ENCODE peak calls at places on chromosomes 13 and 19, in five cellular contexts. One of them, this sample, is unnamed.

GRCh38 chr19:5539431-5539833 is 28.3 kb downstream of the TINCR start:
- DNase-seq in foreskin fibroblast: no peak
- DNase-seq in CD8-positive, alpha-beta T cell: no peak
- DNase-seq in pancreas: no peak
- DNase-seq in activated CD4-positive, alpha-beta T cell treated with anti-CD3 and anti-CD28 coated beads, Interleukin-2, amount 50 U/mL, for 48 hours: no peak
- DNase-seq in this sample: no peak

GRCh38 chr13:113846639-113847318 is 17.1 kb downstream of the GAS6 start:
- DNase-seq in foreskin fibroblast: no peak
- DNase-seq in CD8-positive, alpha-beta T cell: no peak
- DNase-seq in pancreas: peak
- DNase-seq in activated CD4-positive, alpha-beta T cell treated with anti-CD3 and anti-CD28 coated beads, Interleukin-2, amount 50 U/mL, for 48 hours: no peak
- DNase-seq in this sample: no peak

GRCh38 chr13:106588367-106588766 is 20.4 kb upstream of the ARGLU1 start:
- DNase-seq in foreskin fibroblast: no peak
- DNase-seq in CD8-positive, alpha-beta T cell: no peak
- DNase-seq in pancreas: no peak
- DNase-seq in activated CD4-positive, alpha-beta T cell treated with anti-CD3 and anti-CD28 coated beads, Interleukin-2, amount 50 U/mL, for 48 hours: no peak
- DNase-seq in this sample: no peak

GRCh38 chr13:63910406-63910957 is 2494.8 kb upstream of the PCDH20 start:
- DNase-seq in foreskin fibroblast: no peak
- DNase-seq in CD8-positive, alpha-beta T cell: no peak
- DNase-seq in pancreas: no peak
- DNase-seq in activated CD4-positive, alpha-beta T cell treated with anti-CD3 and anti-CD28 coated beads, Interleukin-2, amount 50 U/mL, for 48 hours: no peak
- DNase-seq in this sample: no peak

GRCh38 chr19:14072535-14073231 is at the start of gene MISP3:
- DNase-seq in foreskin fibroblast: no peak
- DNase-seq in CD8-positive, alpha-beta T cell: no peak
- DNase-seq in pancreas: peak
- DNase-seq in activated CD4-positive, alpha-beta T cell treated with anti-CD3 and anti-CD28 coated beads, Interleukin-2, amount 50 U/mL, for 48 hours: peak
- DNase-seq in this sample: peak

GRCh38 chr13:61901946-61902541 is 486.4 kb upstream of the PCDH20 start:
- DNase-seq in foreskin fibroblast: no peak
- DNase-seq in CD8-positive, alpha-beta T cell: no peak
- DNase-seq in pancreas: no peak
- DNase-seq in activated CD4-positive, alpha-beta T cell treated with anti-CD3 and anti-CD28 coated beads, Interleukin-2, amount 50 U/mL, for 48 hours: no peak
- DNase-seq in this sample: no peak

GRCh38 chr13:114025432-114026127 is 51.7 kb upstream of the C13orf46 start:
- DNase-seq in foreskin fibroblast: peak
- DNase-seq in CD8-positive, alpha-beta T cell: no peak
- DNase-seq in pancreas: no peak
- DNase-seq in activated CD4-positive, alpha-beta T cell treated with anti-CD3 and anti-CD28 coated beads, Interleukin-2, amount 50 U/mL, for 48 hours: no peak
- DNase-seq in this sample: peak

GRCh38 chr19:44891016-44891882 is at the start of gene TOMM40:
- DNase-seq in foreskin fibroblast: peak
- DNase-seq in CD8-positive, alpha-beta T cell: peak
- DNase-seq in pancreas: no peak
- DNase-seq in activated CD4-positive, alpha-beta T cell treated with anti-CD3 and anti-CD28 coated beads, Interleukin-2, amount 50 U/mL, for 48 hours: peak
- DNase-seq in this sample: peak

GRCh38 chr19:15180451-15181390 is 20.1 kb downstream of the NOTCH3 start:
- DNase-seq in foreskin fibroblast: no peak
- DNase-seq in CD8-positive, alpha-beta T cell: no peak
- DNase-seq in pancreas: peak
- DNase-seq in activated CD4-positive, alpha-beta T cell treated with anti-CD3 and anti-CD28 coated beads, Interleukin-2, amount 50 U/mL, for 48 hours: no peak
- DNase-seq in this sample: no peak

GRCh38 chr19:5479958-5480357 is 24.7 kb downstream of the ZNRF4 start:
- DNase-seq in foreskin fibroblast: no peak
- DNase-seq in CD8-positive, alpha-beta T cell: no peak
- DNase-seq in pancreas: no peak
- DNase-seq in activated CD4-positive, alpha-beta T cell treated with anti-CD3 and anti-CD28 coated beads, Interleukin-2, amount 50 U/mL, for 48 hours: no peak
- DNase-seq in this sample: no peak

GRCh38 chr13:98647121-98647520 is 70.2 kb upstream of the STK24 start:
- DNase-seq in foreskin fibroblast: no peak
- DNase-seq in CD8-positive, alpha-beta T cell: no peak
- DNase-seq in pancreas: no peak
- DNase-seq in activated CD4-positive, alpha-beta T cell treated with anti-CD3 and anti-CD28 coated beads, Interleukin-2, amount 50 U/mL, for 48 hours: no peak
- DNase-seq in this sample: no peak

GRCh38 chr13:74570046-74570445 is 435.8 kb upstream of the KLF12 start:
- DNase-seq in foreskin fibroblast: no peak
- DNase-seq in CD8-positive, alpha-beta T cell: no peak
- DNase-seq in pancreas: no peak
- DNase-seq in activated CD4-positive, alpha-beta T cell treated with anti-CD3 and anti-CD28 coated beads, Interleukin-2, amount 50 U/mL, for 48 hours: no peak
- DNase-seq in this sample: no peak

GRCh38 chr13:29573190-29573589 is 22.3 kb downstream of the SLC7A1 start:
- DNase-seq in foreskin fibroblast: peak
- DNase-seq in CD8-positive, alpha-beta T cell: no peak
- DNase-seq in pancreas: no peak
- DNase-seq in activated CD4-positive, alpha-beta T cell treated with anti-CD3 and anti-CD28 coated beads, Interleukin-2, amount 50 U/mL, for 48 hours: no peak
- DNase-seq in this sample: peak

GRCh38 chr13:65336916-65337315 is 1893.2 kb downstream of the PCDH9 start:
- DNase-seq in foreskin fibroblast: peak
- DNase-seq in CD8-positive, alpha-beta T cell: no peak
- DNase-seq in pancreas: no peak
- DNase-seq in activated CD4-positive, alpha-beta T cell treated with anti-CD3 and anti-CD28 coated beads, Interleukin-2, amount 50 U/mL, for 48 hours: no peak
- DNase-seq in this sample: no peak

GRCh38 chr19:33382006-33382405 is 8.5 kb downstream of the CEBPG start:
- DNase-seq in foreskin fibroblast: no peak
- DNase-seq in CD8-positive, alpha-beta T cell: no peak
- DNase-seq in pancreas: no peak
- DNase-seq in activated CD4-positive, alpha-beta T cell treated with anti-CD3 and anti-CD28 coated beads, Interleukin-2, amount 50 U/mL, for 48 hours: no peak
- DNase-seq in this sample: no peak

GRCh38 chr19:39223703-39224279 is 19.7 kb upstream of the SYCN start:
- DNase-seq in foreskin fibroblast: peak
- DNase-seq in CD8-positive, alpha-beta T cell: no peak
- DNase-seq in pancreas: no peak
- DNase-seq in activated CD4-positive, alpha-beta T cell treated with anti-CD3 and anti-CD28 coated beads, Interleukin-2, amount 50 U/mL, for 48 hours: no peak
- DNase-seq in this sample: peak

GRCh38 chr13:100381595-100382224 is 206.9 kb downstream of the GGACT start:
- DNase-seq in foreskin fibroblast: no peak
- DNase-seq in CD8-positive, alpha-beta T cell: no peak
- DNase-seq in pancreas: no peak
- DNase-seq in activated CD4-positive, alpha-beta T cell treated with anti-CD3 and anti-CD28 coated beads, Interleukin-2, amount 50 U/mL, for 48 hours: no peak
- DNase-seq in this sample: no peak

GRCh38 chr13:35817642-35818576 is 313.3 kb downstream of the DCLK1 start:
- DNase-seq in foreskin fibroblast: no peak
- DNase-seq in CD8-positive, alpha-beta T cell: no peak
- DNase-seq in pancreas: no peak
- DNase-seq in activated CD4-positive, alpha-beta T cell treated with anti-CD3 and anti-CD28 coated beads, Interleukin-2, amount 50 U/mL, for 48 hours: no peak
- DNase-seq in this sample: no peak

GRCh38 chr13:31207630-31208549 is 8.1 kb downstream of the B3GLCT start:
- DNase-seq in foreskin fibroblast: peak
- DNase-seq in CD8-positive, alpha-beta T cell: no peak
- DNase-seq in pancreas: no peak
- DNase-seq in activated CD4-positive, alpha-beta T cell treated with anti-CD3 and anti-CD28 coated beads, Interleukin-2, amount 50 U/mL, for 48 hours: no peak
- DNase-seq in this sample: no peak

GRCh38 chr19:18912933-18913332 is 6.3 kb downstream of the COPE start:
- DNase-seq in foreskin fibroblast: no peak
- DNase-seq in CD8-positive, alpha-beta T cell: no peak
- DNase-seq in pancreas: no peak
- DNase-seq in activated CD4-positive, alpha-beta T cell treated with anti-CD3 and anti-CD28 coated beads, Interleukin-2, amount 50 U/mL, for 48 hours: no peak
- DNase-seq in this sample: no peak

GRCh38 chr13:31951215-31951678 is 80.3 kb upstream of the FRY start:
- DNase-seq in foreskin fibroblast: peak
- DNase-seq in CD8-positive, alpha-beta T cell: no peak
- DNase-seq in pancreas: no peak
- DNase-seq in activated CD4-positive, alpha-beta T cell treated with anti-CD3 and anti-CD28 coated beads, Interleukin-2, amount 50 U/mL, for 48 hours: peak
- DNase-seq in this sample: peak